ENCODE peak calls at places on chromosomes 3 and 15, in five cellular contexts. V is thoracic aorta, C is HT-29, E is T-cell, N is fibroblast of pulmonary artery. J is an unnamed sample.

GRCh38 chr3:57977755-57978715 is 30.2 kb upstream of the FLNB start:
- DNase-seq in V (no peak), N (no peak), E (no peak), C (peak; percentile 71), J (peak; percentile 33)

GRCh38 chr3:133256787-133257483 is 142.9 kb upstream of the BFSP2 start:
- DNase-seq in C (no peak), N (no peak), V (no peak), E (no peak), J (peak; percentile 6)

GRCh38 chr3:123324880-123325765 is 123.4 kb downstream of the SEC22A start:
- DNase-seq in N (no peak), V (no peak), C (no peak), E (no peak), J (no peak)

GRCh38 chr3:185827595-185828344 is 2.9 kb upstream of the IGF2BP2 start:
- DNase-seq in E (no peak), C (no peak), N (no peak), V (no peak), J (no peak)

GRCh38 chr3:33052671-33053070 is 44.3 kb downstream of the GLB1 start:
- DNase-seq in V (no peak), N (no peak), E (no peak), C (no peak), J (no peak)

GRCh38 chr15:31471731-31472430 is 145.2 kb downstream of the KLF13 start:
- DNase-seq in V (no peak), C (no peak), N (peak; percentile 89), E (no peak), J (peak; percentile 95)

GRCh38 chr3:77071806-77072205 is 31.9 kb downstream of the ROBO2 start:
- DNase-seq in E (no peak), N (no peak), C (no peak), V (no peak), J (no peak)

GRCh38 chr3:150540297-150540696 is 6.0 kb downstream of the SERP1 start:
- DNase-seq in N (no peak), C (no peak), E (no peak), V (no peak), J (no peak)

GRCh38 chr15:61295239-61295638 is 66.1 kb upstream of the RORA start:
- DNase-seq in V (no peak), N (no peak), E (no peak), C (no peak), J (no peak)